ENCODE peak calls at places on chromosome 20, in five cellular contexts. One of them, this sample, is unnamed.

GRCh38 chr20:24962510-24962909 is 13.4 kb downstream of the CST7 start:
- DNase-seq in tibial artery: no peak
- DNase-seq in EH: no peak
- DNase-seq in T-helper 17 cell: no peak
- DNase-seq in K562: no peak
- DNase-seq in this sample: no peak

GRCh38 chr20:3543901-3544507 is 73.2 kb downstream of the ATRN start:
- DNase-seq in tibial artery: no peak
- DNase-seq in EH: peak
- DNase-seq in T-helper 17 cell: no peak
- DNase-seq in K562: no peak
- DNase-seq in this sample: peak

GRCh38 chr20:58020656-58021454 is 207.6 kb downstream of the ANKRD60 start:
- DNase-seq in tibial artery: no peak
- DNase-seq in EH: no peak
- DNase-seq in T-helper 17 cell: no peak
- DNase-seq in K562: no peak
- DNase-seq in this sample: no peak

GRCh38 chr20:16158090-16158975 is 414.9 kb downstream of the KIF16B start:
- DNase-seq in tibial artery: no peak
- DNase-seq in EH: no peak
- DNase-seq in T-helper 17 cell: no peak
- DNase-seq in K562: no peak
- DNase-seq in this sample: no peak

GRCh38 chr20:16801919-16802651 is 53.9 kb downstream of the OTOR start:
- DNase-seq in tibial artery: no peak
- DNase-seq in EH: peak
- DNase-seq in T-helper 17 cell: peak
- DNase-seq in K562: peak
- DNase-seq in this sample: peak

GRCh38 chr20:56360899-56361199 is 2.1 kb downstream of the FAM210B start:
- DNase-seq in tibial artery: no peak
- DNase-seq in EH: no peak
- DNase-seq in T-helper 17 cell: no peak
- DNase-seq in K562: no peak
- DNase-seq in this sample: no peak

GRCh38 chr20:58549231-58549630 is 34.0 kb upstream of the APCDD1L start:
- DNase-seq in tibial artery: no peak
- DNase-seq in EH: no peak
- DNase-seq in T-helper 17 cell: no peak
- DNase-seq in K562: no peak
- DNase-seq in this sample: no peak

GRCh38 chr20:10487354-10488115 is 52.4 kb downstream of the SLX4IP start:
- DNase-seq in tibial artery: no peak
- DNase-seq in EH: peak
- DNase-seq in T-helper 17 cell: no peak
- DNase-seq in K562: no peak
- DNase-seq in this sample: peak

GRCh38 chr20:63220696-63221399 is 4.9 kb upstream of the YTHDF1 start:
- DNase-seq in tibial artery: no peak
- DNase-seq in EH: no peak
- DNase-seq in T-helper 17 cell: no peak
- DNase-seq in K562: no peak
- DNase-seq in this sample: no peak

GRCh38 chr20:12383770-12384304 is 466.1 kb downstream of the BTBD3 start:
- DNase-seq in tibial artery: no peak
- DNase-seq in EH: no peak
- DNase-seq in T-helper 17 cell: no peak
- DNase-seq in K562: no peak
- DNase-seq in this sample: no peak

GRCh38 chr20:38692436-38693411 is 31.6 kb upstream of the SLC32A1 start:
- DNase-seq in tibial artery: peak
- DNase-seq in EH: peak
- DNase-seq in T-helper 17 cell: peak
- DNase-seq in K562: peak
- DNase-seq in this sample: peak

GRCh38 chr20:47440857-47441773 is 60.6 kb upstream of the NCOA3 start:
- DNase-seq in tibial artery: no peak
- DNase-seq in EH: peak
- DNase-seq in T-helper 17 cell: no peak
- DNase-seq in K562: no peak
- DNase-seq in this sample: peak

GRCh38 chr20:621115-621756 is 11.1 kb upstream of the TCF15 start:
- DNase-seq in tibial artery: no peak
- DNase-seq in EH: peak
- DNase-seq in T-helper 17 cell: no peak
- DNase-seq in K562: no peak
- DNase-seq in this sample: peak

GRCh38 chr20:40646321-40647212 is 42.5 kb downstream of the MAFB start:
- DNase-seq in tibial artery: no peak
- DNase-seq in EH: no peak
- DNase-seq in T-helper 17 cell: no peak
- DNase-seq in K562: no peak
- DNase-seq in this sample: no peak

GRCh38 chr20:47379433-47380150 is 23.1 kb upstream of the ZMYND8 start:
- DNase-seq in tibial artery: no peak
- DNase-seq in EH: peak
- DNase-seq in T-helper 17 cell: no peak
- DNase-seq in K562: peak
- DNase-seq in this sample: peak

GRCh38 chr20:846894-847278 is 13.4 kb downstream of the FAM110A start:
- DNase-seq in tibial artery: no peak
- DNase-seq in EH: no peak
- DNase-seq in T-helper 17 cell: no peak
- DNase-seq in K562: no peak
- DNase-seq in this sample: no peak

GRCh38 chr20:14612389-14612788 is 275.0 kb upstream of the FLRT3 start:
- DNase-seq in tibial artery: no peak
- DNase-seq in EH: peak
- DNase-seq in T-helper 17 cell: no peak
- DNase-seq in K562: no peak
- DNase-seq in this sample: peak

GRCh38 chr20:36085686-36086267 is 68.8 kb upstream of the EPB41L1 start:
- DNase-seq in tibial artery: no peak
- DNase-seq in EH: peak
- DNase-seq in T-helper 17 cell: no peak
- DNase-seq in K562: peak
- DNase-seq in this sample: peak

GRCh38 chr20:24677626-24678328 is 208.3 kb downstream of the SYNDIG1 start:
- DNase-seq in tibial artery: peak
- DNase-seq in EH: no peak
- DNase-seq in T-helper 17 cell: no peak
- DNase-seq in K562: no peak
- DNase-seq in this sample: no peak

GRCh38 chr20:3686867-3687321 is 5.1 kb upstream of the ADAM33 start:
- DNase-seq in tibial artery: peak
- DNase-seq in EH: peak
- DNase-seq in T-helper 17 cell: no peak
- DNase-seq in K562: no peak
- DNase-seq in this sample: peak

GRCh38 chr20:43836790-43837189 is 77.9 kb upstream of the TOX2 start:
- DNase-seq in tibial artery: no peak
- DNase-seq in EH: no peak
- DNase-seq in T-helper 17 cell: no peak
- DNase-seq in K562: no peak
- DNase-seq in this sample: no peak